ENCODE peak calls at places on chromosome 15, in six cellular contexts. T is IMR-90, K is AG04450, H is heart left ventricle, M is prostate gland, R is OCI-LY7. D is an unnamed sample.

GRCh38 chr15:59060348-59060747 is 44.6 kb upstream of the CCNB2 start:
- DNase-seq in M (no peak), R (no peak), T (no peak), H (no peak), K (no peak), D (no peak)

GRCh38 chr15:64643685-64644084 is 131.7 kb downstream of the RBPMS2 start:
- DNase-seq in R (no peak), T (no peak), M (no peak), K (no peak), H (no peak), D (no peak)

GRCh38 chr15:98896802-98897732 is 110.5 kb downstream of the PGPEP1L start:
- DNase-seq in T (peak), R (no peak), H (no peak), K (peak), M (peak), D (peak)

GRCh38 chr15:67125589-67126502 is 60.4 kb downstream of the SMAD3 start:
- DNase-seq in H (peak), M (peak), K (peak), T (peak), R (no peak), D (peak)

GRCh38 chr15:68506071-68506470 is 72.7 kb upstream of the CORO2B start:
- DNase-seq in K (no peak), T (no peak), H (no peak), R (no peak), M (no peak), D (no peak)

GRCh38 chr15:72766025-72766424 is 17.5 kb downstream of the ADPGK start:
- DNase-seq in K (no peak), M (no peak), T (no peak), R (no peak), H (no peak), D (no peak)

GRCh38 chr15:39579487-39580116 is 1.3 kb upstream of the THBS1 start:
- DNase-seq in M (peak), H (peak), R (no peak), T (peak), K (peak), D (peak)

GRCh38 chr15:58306591-58307312 is 125.0 kb upstream of the LIPC start:
- DNase-seq in R (no peak), M (peak), K (no peak), H (no peak), T (no peak), D (no peak)

GRCh38 chr15:67183443-67184169 is 70.9 kb downstream of the AAGAB start:
- DNase-seq in H (no peak), T (peak), R (no peak), M (no peak), K (no peak), D (no peak)

GRCh38 chr15:57950381-57950946 is 115.0 kb downstream of the ALDH1A2 start:
- DNase-seq in M (no peak), R (no peak), K (no peak), T (no peak), H (no peak), D (no peak)

GRCh38 chr15:40032125-40032839 is 6.7 kb downstream of the SRP14 start:
- DNase-seq in R (no peak), T (no peak), H (no peak), K (no peak), M (peak), D (no peak)

GRCh38 chr15:49238342-49238741 is 68.3 kb downstream of the GALK2 start:
- DNase-seq in M (no peak), K (peak), T (peak), H (no peak), R (no peak), D (no peak)

GRCh38 chr15:47334805-47335204 is 382.5 kb upstream of the SEMA6D start:
- DNase-seq in M (no peak), T (no peak), H (no peak), K (no peak), R (no peak), D (no peak)

GRCh38 chr15:74957301-74958035 is 896 bp upstream of the RPP25 start:
- DNase-seq in T (no peak), M (no peak), R (no peak), H (peak), K (no peak), D (no peak)

GRCh38 chr15:66231421-66232266 is 21.9 kb downstream of the MEGF11 start:
- DNase-seq in T (no peak), H (no peak), M (no peak), K (no peak), R (no peak), D (no peak)

GRCh38 chr15:94312946-94313345 is 81.6 kb downstream of the MCTP2 start:
- DNase-seq in R (no peak), K (no peak), T (no peak), H (no peak), M (no peak), D (no peak)

GRCh38 chr15:46034755-46035154 is 399.9 kb downstream of the SQOR start:
- DNase-seq in R (no peak), H (no peak), T (peak), M (no peak), K (no peak), D (no peak)

GRCh38 chr15:66692808-66693596 is 9.0 kb upstream of the SMAD6 start:
- DNase-seq in M (no peak), R (peak), K (no peak), H (no peak), T (no peak), D (no peak)

GRCh38 chr15:66290518-66290917 is 2.9 kb upstream of the DIS3L start:
- DNase-seq in M (no peak), T (no peak), K (no peak), H (no peak), R (no peak), D (no peak)

GRCh38 chr15:43312378-43312777 is 18.0 kb downstream of the LCMT2 start:
- DNase-seq in K (no peak), M (no peak), R (no peak), H (no peak), T (no peak), D (no peak)

GRCh38 chr15:82044373-82045178 is 1.2 kb downstream of the MEX3B start:
- DNase-seq in K (peak), H (peak), R (no peak), M (peak), T (peak), D (peak)

GRCh38 chr15:41693757-41694156 is 33.6 kb downstream of the MGA start:
- DNase-seq in R (no peak), K (no peak), H (no peak), M (no peak), T (no peak), D (no peak)

GRCh38 chr15:41698779-41699178 is 38.6 kb downstream of the MGA start:
- DNase-seq in R (no peak), K (peak), M (no peak), T (peak), H (no peak), D (no peak)

GRCh38 chr15:41691471-41691870 is 31.3 kb downstream of the MGA start:
- DNase-seq in R (no peak), K (no peak), M (no peak), T (no peak), H (no peak), D (no peak)

GRCh38 chr15:41692049-41692448 is 31.8 kb downstream of the MGA start:
- DNase-seq in R (no peak), H (no peak), M (no peak), T (no peak), K (no peak), D (no peak)

GRCh38 chr15:41695750-41696436 is 35.7 kb downstream of the MGA start:
- DNase-seq in M (peak), H (no peak), R (peak), T (peak), K (peak), D (peak)
- TF ChIP-seq CTCF in M (no peak), H (no peak), R (peak), T (peak), K (peak), D (no peak)

GRCh38 chr15:84981054-84981710 is 474 bp upstream of the PDE8A start:
- DNase-seq in M (peak), H (peak), K (peak), T (peak), R (peak), D (peak)
- TF ChIP-seq CTCF in M (no peak), H (no peak), K (no peak), T (peak), R (no peak), D (no peak)

GRCh38 chr15:101172421-101173097 is 79.3 kb downstream of the CHSY1 start:
- DNase-seq in R (no peak), K (no peak), M (no peak), H (no peak), T (peak), D (no peak)

GRCh38 chr15:101173233-101174119 is 78.4 kb downstream of the CHSY1 start:
- DNase-seq in R (no peak), T (no peak), H (no peak), K (no peak), M (no peak), D (no peak)

GRCh38 chr15:101174152-101174920 is 77.5 kb downstream of the CHSY1 start:
- DNase-seq in H (no peak), T (no peak), K (no peak), R (no peak), M (peak), D (no peak)

GRCh38 chr15:101170568-101171350 is 81.1 kb downstream of the CHSY1 start:
- DNase-seq in H (no peak), K (no peak), R (no peak), M (no peak), T (peak), D (peak)

DNA sequence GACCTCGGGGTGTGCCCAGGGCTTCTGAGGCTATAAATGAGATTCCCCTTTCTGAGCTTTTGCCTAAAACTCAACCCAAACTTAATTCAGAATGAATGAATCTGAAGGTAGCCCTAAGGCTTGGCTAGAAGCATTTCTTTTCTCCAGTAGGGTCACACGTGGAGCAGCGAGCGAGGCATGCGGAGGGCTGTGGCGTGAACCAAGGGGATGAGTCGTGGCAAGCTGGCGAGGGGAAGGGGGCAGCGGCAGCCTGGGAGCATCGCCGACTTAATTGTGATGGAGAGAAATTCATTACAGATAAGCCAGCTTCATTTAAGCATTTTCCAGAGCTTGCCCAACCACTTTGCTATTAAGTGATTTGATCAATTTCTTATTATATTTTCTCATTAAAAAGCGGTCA is 79.9 kb downstream of the CHSY1 start:
- DNase-seq in T (no peak), R (no peak), M (no peak), H (no peak), K (no peak), D (no peak)
- TF ChIP-seq CTCF in T (no peak), R (no peak), M (no peak), H (no peak), K (no peak), D (no peak)

DNA sequence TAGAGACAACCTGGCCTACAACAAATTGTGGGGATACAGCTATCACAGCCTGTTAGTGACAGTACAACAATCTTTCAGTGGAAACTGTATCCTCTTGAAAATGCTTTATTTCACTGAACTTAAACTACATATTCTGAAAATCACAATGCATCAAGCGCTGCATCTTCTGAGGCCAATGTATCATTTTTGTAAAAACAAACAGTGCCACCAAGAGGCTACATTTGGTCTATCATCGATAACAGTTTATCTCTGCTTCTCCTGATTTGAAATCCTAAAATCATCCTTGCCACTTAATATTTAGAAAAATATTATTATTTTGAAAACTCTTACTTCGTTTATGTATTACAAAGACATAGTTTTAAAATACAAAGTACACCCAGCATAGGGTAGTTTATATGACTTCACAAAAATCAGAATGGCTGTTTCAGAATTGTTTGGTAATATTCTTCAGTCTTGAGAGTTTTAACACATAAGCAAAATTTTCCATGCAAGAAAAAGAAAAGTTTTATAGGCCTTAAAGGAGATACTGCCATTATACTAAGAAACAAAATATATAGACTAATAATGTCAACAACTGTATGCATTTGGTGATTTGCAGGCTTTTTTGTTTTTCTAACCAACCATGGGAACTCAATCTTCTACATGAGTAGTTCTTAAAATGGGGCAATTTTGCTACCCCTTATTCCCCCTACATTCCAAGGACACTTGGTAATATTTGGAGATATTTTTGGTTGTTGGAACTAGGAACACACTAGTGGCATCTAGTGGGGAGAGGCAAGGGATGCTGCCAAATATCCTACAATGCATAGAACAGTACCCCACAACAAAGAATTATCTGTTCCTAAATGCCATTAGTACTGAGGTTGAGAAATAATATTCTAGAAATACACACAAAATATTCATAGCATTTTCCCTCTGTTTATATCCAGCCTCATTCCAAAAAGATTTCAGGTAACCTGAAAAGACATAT is 42.3 kb downstream of the WDR72 start:
- DNase-seq in R (peak), M (no peak), K (no peak), T (no peak), H (no peak), D (peak)
- TF ChIP-seq CTCF in R (peak), M (peak), K (peak), T (no peak), H (peak), D (peak)

GRCh38 chr15:71136159-71137137 is 21.2 kb downstream of the THSD4 start:
- DNase-seq in K (peak), R (no peak), M (no peak), H (no peak), T (peak), D (peak)
- TF ChIP-seq CTCF in K (peak), R (no peak), M (no peak), H (no peak), T (peak), D (no peak)

GRCh38 chr15:76117181-76117580 is 57.4 kb downstream of the TMEM266 start:
- DNase-seq in T (no peak), K (no peak), H (no peak), M (no peak), R (no peak), D (no peak)

GRCh38 chr15:76127169-76127568 is 67.4 kb downstream of the TMEM266 start:
- DNase-seq in K (no peak), M (no peak), T (no peak), R (no peak), H (no peak), D (no peak)

GRCh38 chr15:76127880-76128279 is 68.1 kb downstream of the TMEM266 start:
- DNase-seq in H (no peak), R (no peak), M (no peak), T (no peak), K (no peak), D (no peak)

GRCh38 chr15:76118767-76119166 is 59.0 kb downstream of the TMEM266 start:
- DNase-seq in M (no peak), R (no peak), T (no peak), H (no peak), K (no peak), D (no peak)

GRCh38 chr15:76123031-76123430 is 63.2 kb downstream of the TMEM266 start:
- DNase-seq in K (no peak), M (no peak), T (no peak), H (no peak), R (no peak), D (no peak)
- TF ChIP-seq CTCF in K (no peak), M (no peak), T (no peak), H (no peak), R (no peak), D (no peak)

DNA sequence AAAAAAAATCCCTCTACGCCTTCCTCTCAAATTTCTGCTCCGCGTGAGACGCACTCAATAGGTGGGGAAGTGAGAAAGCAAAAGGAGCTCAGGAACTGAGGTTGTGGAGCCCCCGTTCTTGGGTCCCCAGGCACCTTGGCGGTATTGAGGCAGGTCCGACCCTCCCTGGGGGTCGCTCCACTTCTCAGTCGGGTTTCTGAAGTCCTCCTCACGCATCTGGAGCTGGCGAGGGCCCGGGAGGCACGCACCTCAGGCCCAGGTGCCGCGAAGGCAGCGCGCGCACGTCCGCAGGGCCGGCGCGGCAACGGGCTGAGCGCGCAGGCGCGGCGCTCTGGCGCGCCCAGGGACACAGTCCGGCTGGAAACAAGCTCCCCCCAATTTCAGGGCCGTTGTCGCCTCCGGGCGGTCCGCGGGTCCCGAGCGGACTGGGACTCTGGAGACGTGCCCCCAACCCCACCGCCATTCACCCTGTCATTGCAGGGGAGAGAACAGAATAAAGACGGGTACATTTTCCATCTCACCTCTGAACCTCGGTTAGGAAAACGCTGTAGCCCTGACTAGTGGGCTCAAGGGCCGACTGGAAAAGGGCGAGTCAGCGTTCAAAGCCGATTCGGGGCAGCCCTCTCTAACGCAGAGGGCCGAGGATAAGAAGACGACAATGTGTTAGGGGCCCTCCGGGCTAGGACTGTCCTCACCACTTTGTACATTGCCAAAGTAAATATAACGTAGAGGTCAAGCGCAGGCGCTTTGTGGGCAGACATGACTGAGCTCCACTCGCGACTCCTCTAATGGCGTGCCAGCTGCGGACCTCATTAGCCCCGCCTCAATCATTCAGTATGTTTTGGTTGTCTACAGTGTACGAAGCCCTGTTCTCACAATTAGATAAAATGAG is at the start of gene ZNF770:
- DNase-seq in T (peak), K (peak), M (peak), H (peak), R (peak), D (peak)
- TF ChIP-seq CTCF in T (no peak), K (no peak), M (no peak), H (no peak), R (no peak), D (no peak)

GRCh38 chr15:71386448-71387236 is 271.4 kb downstream of the THSD4 start:
- DNase-seq in R (peak), T (peak), K (no peak), H (no peak), M (peak), D (no peak)
- TF ChIP-seq CTCF in R (peak), T (peak), K (peak), H (peak), M (peak), D (no peak)